ENCODE peak calls at places on chromosomes 16 and 17, in ten cellular contexts. One of them, this sample, is unnamed. For H3K27me3 and H3K36me3, the result is how much of the 10 kb centered on the place peaks cover.

GRCh38 chr17:59373879-59374495 is 42.5 kb downstream of the YPEL2 start:
- DNase-seq in upper lobe of right lung: no peak
- DNase-seq in stomach: no peak
- DNase-seq in MM.1S: no peak
- DNase-seq in mesendoderm: no peak
- DNase-seq in thoracic aorta: no peak
- DNase-seq in left ventricle myocardium inferior: no peak
- DNase-seq in gastrocnemius medialis: peak
- DNase-seq in A673: peak
- DNase-seq in GM23338: no peak
- DNase-seq in this sample: peak

GRCh38 chr16:68275611-68276191 is 11.4 kb downstream of the SLC7A6 start:
- DNase-seq in upper lobe of right lung: no peak
- DNase-seq in stomach: no peak
- DNase-seq in MM.1S: peak
- DNase-seq in mesendoderm: no peak
- DNase-seq in thoracic aorta: no peak
- DNase-seq in left ventricle myocardium inferior: no peak
- DNase-seq in gastrocnemius medialis: no peak
- DNase-seq in A673: no peak
- DNase-seq in GM23338: no peak
- DNase-seq in this sample: no peak

GRCh38 chr17:9054611-9055010 is 33.3 kb downstream of the NTN1 start:
- DNase-seq in upper lobe of right lung: no peak
- DNase-seq in stomach: no peak
- DNase-seq in MM.1S: no peak
- DNase-seq in mesendoderm: peak
- DNase-seq in thoracic aorta: no peak
- DNase-seq in left ventricle myocardium inferior: no peak
- DNase-seq in gastrocnemius medialis: no peak
- DNase-seq in A673: no peak
- DNase-seq in GM23338: peak
- DNase-seq in this sample: no peak

GRCh38 chr16:73166972-73167550 is 119.1 kb upstream of the ZFHX3 start:
- DNase-seq in upper lobe of right lung: no peak
- DNase-seq in stomach: no peak
- DNase-seq in MM.1S: no peak
- DNase-seq in mesendoderm: no peak
- DNase-seq in thoracic aorta: no peak
- DNase-seq in left ventricle myocardium inferior: no peak
- DNase-seq in gastrocnemius medialis: no peak
- DNase-seq in A673: no peak
- DNase-seq in GM23338: no peak
- DNase-seq in this sample: no peak

GRCh38 chr17:40321502-40322416 is 12.8 kb downstream of the RARA start:
- DNase-seq in upper lobe of right lung: peak
- DNase-seq in stomach: peak
- DNase-seq in MM.1S: peak
- DNase-seq in mesendoderm: no peak
- DNase-seq in thoracic aorta: no peak
- DNase-seq in left ventricle myocardium inferior: peak
- DNase-seq in gastrocnemius medialis: peak
- DNase-seq in A673: no peak
- DNase-seq in GM23338: no peak
- DNase-seq in this sample: no peak

GRCh38 chr16:49410226-49410625 is 36.6 kb downstream of the C16orf78 start:
- DNase-seq in upper lobe of right lung: no peak
- DNase-seq in stomach: no peak
- DNase-seq in MM.1S: no peak
- DNase-seq in mesendoderm: no peak
- DNase-seq in thoracic aorta: no peak
- DNase-seq in left ventricle myocardium inferior: no peak
- DNase-seq in gastrocnemius medialis: no peak
- DNase-seq in A673: no peak
- DNase-seq in GM23338: no peak
- DNase-seq in this sample: no peak

GRCh38 chr17:72456026-72456569 is 335.3 kb downstream of the SOX9 start:
- DNase-seq in upper lobe of right lung: no peak
- DNase-seq in stomach: peak
- DNase-seq in MM.1S: no peak
- DNase-seq in mesendoderm: no peak
- DNase-seq in thoracic aorta: no peak
- DNase-seq in left ventricle myocardium inferior: no peak
- DNase-seq in gastrocnemius medialis: no peak
- DNase-seq in A673: no peak
- DNase-seq in GM23338: no peak
- DNase-seq in this sample: peak

GRCh38 chr16:17346774-17347569 is 123.8 kb downstream of the XYLT1 start:
- DNase-seq in upper lobe of right lung: no peak
- DNase-seq in stomach: no peak
- DNase-seq in MM.1S: peak
- DNase-seq in mesendoderm: no peak
- DNase-seq in thoracic aorta: no peak
- DNase-seq in left ventricle myocardium inferior: no peak
- DNase-seq in gastrocnemius medialis: no peak
- DNase-seq in A673: no peak
- DNase-seq in GM23338: no peak
- DNase-seq in this sample: no peak

GRCh38 chr17:14792751-14793150 is 472.4 kb downstream of the PMP22 start:
- DNase-seq in upper lobe of right lung: no peak
- DNase-seq in stomach: no peak
- DNase-seq in MM.1S: no peak
- DNase-seq in mesendoderm: no peak
- DNase-seq in thoracic aorta: no peak
- DNase-seq in left ventricle myocardium inferior: no peak
- DNase-seq in gastrocnemius medialis: no peak
- DNase-seq in A673: no peak
- DNase-seq in GM23338: no peak
- DNase-seq in this sample: no peak

GRCh38 chr16:85686912-85687591 is 1.7 kb downstream of the GINS2 start:
- DNase-seq in upper lobe of right lung: no peak
- DNase-seq in stomach: no peak
- DNase-seq in MM.1S: no peak
- DNase-seq in mesendoderm: no peak
- DNase-seq in thoracic aorta: no peak
- DNase-seq in left ventricle myocardium inferior: no peak
- DNase-seq in gastrocnemius medialis: no peak
- DNase-seq in A673: no peak
- DNase-seq in GM23338: no peak
- DNase-seq in this sample: no peak

GRCh38 chr17:43039646-43040045 is 14.6 kb downstream of the RND2 start:
- DNase-seq in upper lobe of right lung: no peak
- DNase-seq in stomach: no peak
- DNase-seq in MM.1S: no peak
- DNase-seq in mesendoderm: no peak
- DNase-seq in thoracic aorta: no peak
- DNase-seq in left ventricle myocardium inferior: no peak
- DNase-seq in gastrocnemius medialis: no peak
- DNase-seq in A673: no peak
- DNase-seq in GM23338: no peak
- DNase-seq in this sample: no peak
- H3K4me3 ChIP-seq in upper lobe of right lung: no peak
- H3K4me3 ChIP-seq in stomach: no peak
- H3K4me3 ChIP-seq in MM.1S: no peak
- H3K4me3 ChIP-seq in mesendoderm: no peak
- H3K4me3 ChIP-seq in thoracic aorta: no peak
- H3K4me3 ChIP-seq in left ventricle myocardium inferior: no peak
- H3K4me3 ChIP-seq in gastrocnemius medialis: no peak
- H3K4me3 ChIP-seq in A673: no peak
- H3K4me3 ChIP-seq in GM23338: no peak
- H3K4me3 ChIP-seq in this sample: no peak

GRCh38 chr16:88687254-88687576 is 908 bp upstream of the SNAI3 start:
- DNase-seq in upper lobe of right lung: no peak
- DNase-seq in stomach: no peak
- DNase-seq in MM.1S: no peak
- DNase-seq in mesendoderm: no peak
- DNase-seq in thoracic aorta: no peak
- DNase-seq in left ventricle myocardium inferior: no peak
- DNase-seq in gastrocnemius medialis: no peak
- DNase-seq in A673: no peak
- DNase-seq in GM23338: no peak
- DNase-seq in this sample: no peak

GRCh38 chr16:88686062-88686438 is 257 bp downstream of the SNAI3 start:
- DNase-seq in upper lobe of right lung: peak
- DNase-seq in stomach: peak
- DNase-seq in MM.1S: peak
- DNase-seq in mesendoderm: no peak
- DNase-seq in thoracic aorta: no peak
- DNase-seq in left ventricle myocardium inferior: no peak
- DNase-seq in gastrocnemius medialis: no peak
- DNase-seq in A673: no peak
- DNase-seq in GM23338: peak
- DNase-seq in this sample: no peak

GRCh38 chr16:88687676-88688012 is 1.3 kb upstream of the SNAI3 start:
- DNase-seq in upper lobe of right lung: no peak
- DNase-seq in stomach: no peak
- DNase-seq in MM.1S: no peak
- DNase-seq in mesendoderm: no peak
- DNase-seq in thoracic aorta: no peak
- DNase-seq in left ventricle myocardium inferior: no peak
- DNase-seq in gastrocnemius medialis: no peak
- DNase-seq in A673: no peak
- DNase-seq in GM23338: no peak
- DNase-seq in this sample: no peak

GRCh38 chr16:88685156-88686061 is 898 bp downstream of the SNAI3 start:
- DNase-seq in upper lobe of right lung: peak
- DNase-seq in stomach: no peak
- DNase-seq in MM.1S: peak
- DNase-seq in mesendoderm: no peak
- DNase-seq in thoracic aorta: no peak
- DNase-seq in left ventricle myocardium inferior: no peak
- DNase-seq in gastrocnemius medialis: no peak
- DNase-seq in A673: peak
- DNase-seq in GM23338: peak
- DNase-seq in this sample: no peak

GRCh38 chr16:88686439-88687253 is at the start of gene SNAI3:
- DNase-seq in upper lobe of right lung: peak
- DNase-seq in stomach: peak
- DNase-seq in MM.1S: peak
- DNase-seq in mesendoderm: peak
- DNase-seq in thoracic aorta: no peak
- DNase-seq in left ventricle myocardium inferior: peak
- DNase-seq in gastrocnemius medialis: peak
- DNase-seq in A673: peak
- DNase-seq in GM23338: peak
- DNase-seq in this sample: no peak
- H3K27me3 ChIP-seq in upper lobe of right lung: under half
- H3K27me3 ChIP-seq in stomach: under half
- H3K27me3 ChIP-seq in MM.1S: under half
- H3K27me3 ChIP-seq in mesendoderm: under half
- H3K27me3 ChIP-seq in thoracic aorta: under half
- H3K27me3 ChIP-seq in left ventricle myocardium inferior: half or more
- H3K27me3 ChIP-seq in gastrocnemius medialis: under half
- H3K27me3 ChIP-seq in A673: under half
- H3K27me3 ChIP-seq in GM23338: under half
- H3K27me3 ChIP-seq in this sample: under half

GRCh38 chr16:66363196-66363777 is 3.2 kb upstream of the CDH5 start:
- DNase-seq in upper lobe of right lung: peak
- DNase-seq in stomach: no peak
- DNase-seq in MM.1S: no peak
- DNase-seq in mesendoderm: no peak
- DNase-seq in thoracic aorta: no peak
- DNase-seq in left ventricle myocardium inferior: no peak
- DNase-seq in gastrocnemius medialis: no peak
- DNase-seq in A673: peak
- DNase-seq in GM23338: no peak
- DNase-seq in this sample: no peak

GRCh38 chr16:66359012-66359411 is 7.5 kb upstream of the CDH5 start:
- DNase-seq in upper lobe of right lung: peak
- DNase-seq in stomach: no peak
- DNase-seq in MM.1S: no peak
- DNase-seq in mesendoderm: no peak
- DNase-seq in thoracic aorta: no peak
- DNase-seq in left ventricle myocardium inferior: no peak
- DNase-seq in gastrocnemius medialis: no peak
- DNase-seq in A673: peak
- DNase-seq in GM23338: no peak
- DNase-seq in this sample: no peak

GRCh38 chr16:66360624-66361324 is 5.7 kb upstream of the CDH5 start:
- DNase-seq in upper lobe of right lung: peak
- DNase-seq in stomach: no peak
- DNase-seq in MM.1S: peak
- DNase-seq in mesendoderm: no peak
- DNase-seq in thoracic aorta: no peak
- DNase-seq in left ventricle myocardium inferior: peak
- DNase-seq in gastrocnemius medialis: no peak
- DNase-seq in A673: no peak
- DNase-seq in GM23338: no peak
- DNase-seq in this sample: no peak

GRCh38 chr16:66359811-66360608 is 6.5 kb upstream of the CDH5 start:
- DNase-seq in upper lobe of right lung: peak
- DNase-seq in stomach: no peak
- DNase-seq in MM.1S: no peak
- DNase-seq in mesendoderm: no peak
- DNase-seq in thoracic aorta: no peak
- DNase-seq in left ventricle myocardium inferior: peak
- DNase-seq in gastrocnemius medialis: no peak
- DNase-seq in A673: no peak
- DNase-seq in GM23338: no peak
- DNase-seq in this sample: no peak

GRCh38 chr16:66361604-66362135 is 4.8 kb upstream of the CDH5 start:
- DNase-seq in upper lobe of right lung: peak
- DNase-seq in stomach: no peak
- DNase-seq in MM.1S: no peak
- DNase-seq in mesendoderm: no peak
- DNase-seq in thoracic aorta: no peak
- DNase-seq in left ventricle myocardium inferior: no peak
- DNase-seq in gastrocnemius medialis: no peak
- DNase-seq in A673: no peak
- DNase-seq in GM23338: no peak
- DNase-seq in this sample: no peak
- H3K36me3 ChIP-seq in upper lobe of right lung: under half
- H3K36me3 ChIP-seq in stomach: under half
- H3K36me3 ChIP-seq in MM.1S: under half
- H3K36me3 ChIP-seq in mesendoderm: under half
- H3K36me3 ChIP-seq in thoracic aorta: under half
- H3K36me3 ChIP-seq in left ventricle myocardium inferior: under half
- H3K36me3 ChIP-seq in gastrocnemius medialis: under half
- H3K36me3 ChIP-seq in A673: under half
- H3K36me3 ChIP-seq in GM23338: under half
- H3K36me3 ChIP-seq in this sample: under half

DNA sequence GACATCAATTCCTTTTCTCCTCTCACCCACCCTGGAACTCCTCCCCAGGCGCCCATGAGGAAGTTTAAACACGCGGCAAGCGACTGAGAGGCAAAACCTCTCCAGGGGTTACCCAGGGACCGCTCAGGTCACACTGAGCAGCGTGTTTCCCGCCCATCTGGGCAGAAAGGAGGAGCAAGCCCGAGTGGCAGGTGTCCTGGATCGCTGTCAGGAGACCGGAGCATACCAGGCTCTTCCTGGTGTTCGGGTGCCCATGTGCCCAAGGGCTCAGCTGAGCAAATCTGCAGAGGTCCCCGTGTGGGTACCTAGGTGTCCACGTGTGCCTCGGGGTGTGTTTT is 480 bp downstream of the SLC25A19 start:
- DNase-seq in upper lobe of right lung: peak
- DNase-seq in stomach: peak
- DNase-seq in MM.1S: peak
- DNase-seq in mesendoderm: peak
- DNase-seq in thoracic aorta: no peak
- DNase-seq in left ventricle myocardium inferior: no peak
- DNase-seq in gastrocnemius medialis: no peak
- DNase-seq in A673: peak
- DNase-seq in GM23338: peak
- DNase-seq in this sample: no peak
- H3K4me3 ChIP-seq in upper lobe of right lung: peak
- H3K4me3 ChIP-seq in stomach: peak
- H3K4me3 ChIP-seq in MM.1S: peak
- H3K4me3 ChIP-seq in mesendoderm: peak
- H3K4me3 ChIP-seq in thoracic aorta: peak
- H3K4me3 ChIP-seq in left ventricle myocardium inferior: peak
- H3K4me3 ChIP-seq in gastrocnemius medialis: peak
- H3K4me3 ChIP-seq in A673: peak
- H3K4me3 ChIP-seq in GM23338: peak
- H3K4me3 ChIP-seq in this sample: peak

GRCh38 chr17:82961366-82962162 is 117.8 kb upstream of the METRNL start:
- DNase-seq in upper lobe of right lung: peak
- DNase-seq in stomach: peak
- DNase-seq in MM.1S: no peak
- DNase-seq in mesendoderm: no peak
- DNase-seq in thoracic aorta: no peak
- DNase-seq in left ventricle myocardium inferior: peak
- DNase-seq in gastrocnemius medialis: no peak
- DNase-seq in A673: no peak
- DNase-seq in GM23338: no peak
- DNase-seq in this sample: no peak
- H3K27me3 ChIP-seq in upper lobe of right lung: under half
- H3K27me3 ChIP-seq in stomach: under half
- H3K27me3 ChIP-seq in MM.1S: under half
- H3K27me3 ChIP-seq in mesendoderm: under half
- H3K27me3 ChIP-seq in thoracic aorta: under half
- H3K27me3 ChIP-seq in left ventricle myocardium inferior: under half
- H3K27me3 ChIP-seq in gastrocnemius medialis: under half
- H3K27me3 ChIP-seq in A673: under half
- H3K27me3 ChIP-seq in GM23338: under half
- H3K27me3 ChIP-seq in this sample: under half